ENCODE peak calls at places on chromosomes 7 and 10, in five cellular contexts. B is SK-N-SH, Q is K562, F is H1, N is HepG2. H is an unnamed sample.

GRCh38 chr7:134315679-134316538 is 821 bp downstream of the SLC35B4 start:
- DNase-seq in B (peak; percentile 27), Q (peak; percentile 22), F (no peak), N (no peak), H (no peak)

GRCh38 chr7:44733708-44734481 is 14.8 kb upstream of the ZMIZ2 start:
- DNase-seq in B (no peak), Q (no peak), F (no peak), N (no peak), H (no peak)

GRCh38 chr7:1378610-1379180 is 80.6 kb downstream of the MICALL2 start:
- DNase-seq in B (no peak), Q (no peak), F (no peak), N (no peak), H (no peak)

GRCh38 chr10:60031664-60032063 is 125.3 kb upstream of the CCDC6 start:
- DNase-seq in B (no peak), Q (no peak), F (no peak), N (no peak), H (peak; percentile 23)

GRCh38 chr10:20888620-20889337 is 8.3 kb downstream of the NEBL start:
- DNase-seq in B (peak; percentile 15), Q (no peak), F (no peak), N (no peak), H (no peak)

GRCh38 chr10:62735464-62736188 is 68.9 kb upstream of the ADO start:
- DNase-seq in B (no peak), Q (peak; percentile 29), F (no peak), N (no peak), H (peak; percentile 65)

GRCh38 chr10:71396084-71396713 is 521 bp upstream of the CDH23 start:
- DNase-seq in B (peak; percentile 90), Q (peak; percentile 63), F (peak; percentile 60), N (no peak), H (no peak)

GRCh38 chr10:76583711-76584161 is 1053.9 kb downstream of the KCNMA1 start:
- DNase-seq in B (no peak), Q (no peak), F (no peak), N (no peak), H (no peak)

GRCh38 chr10:112783653-112784426 is 166.2 kb upstream of the TCF7L2 start:
- DNase-seq in B (no peak), Q (no peak), F (no peak), N (no peak), H (no peak)

GRCh38 chr7:71868797-71869196 is 543.3 kb downstream of the CALN1 start:
- DNase-seq in B (no peak), Q (no peak), F (no peak), N (no peak), H (no peak)

GRCh38 chr7:34341331-34341730 is 316.7 kb upstream of the NPSR1 start:
- DNase-seq in B (no peak), Q (no peak), F (no peak), N (no peak), H (no peak)

GRCh38 chr10:4825868-4826787 is at the start of gene AKR1E2:
- DNase-seq in B (peak; percentile 95), Q (peak; percentile 87), F (peak; percentile 46), N (no peak), H (no peak)

GRCh38 chr10:97683556-97684357 is 3.3 kb downstream of the AVPI1 start:
- DNase-seq in B (peak; percentile 63), Q (no peak), F (no peak), N (no peak), H (no peak)

GRCh38 chr10:11587860-11588259 is 23.6 kb downstream of the USP6NL start:
- DNase-seq in B (no peak), Q (no peak), F (no peak), N (no peak), H (no peak)

GRCh38 chr7:100963386-100963785 is 6.0 kb upstream of the MUC12 start:
- DNase-seq in B (no peak), Q (no peak), F (no peak), N (no peak), H (no peak)

GRCh38 chr7:12987238-12987637 is 299.8 kb downstream of the ARL4A start:
- DNase-seq in B (no peak), Q (no peak), F (no peak), N (no peak), H (no peak)

DNA sequence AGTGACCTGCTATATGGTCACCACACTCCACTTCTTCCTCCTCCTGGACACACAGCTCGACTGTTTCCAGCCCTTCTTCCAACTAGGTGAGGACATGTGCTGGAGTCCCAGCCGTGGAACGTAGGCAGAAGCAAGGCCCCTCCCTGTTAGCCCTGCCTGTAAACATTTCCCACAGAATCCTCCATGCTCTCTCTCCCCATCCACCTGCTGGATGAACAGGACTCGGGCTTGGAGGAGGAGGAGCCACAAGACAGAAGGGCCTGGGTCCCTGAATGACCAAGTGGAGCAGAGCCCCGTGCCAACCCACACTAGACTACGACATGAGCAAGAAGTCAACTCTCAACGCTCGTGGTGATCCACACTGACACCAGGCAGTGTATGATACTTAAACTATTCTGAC is 9.9 kb downstream of the CNPY1 start:
- DNase-seq in B (no peak), Q (no peak), F (no peak), N (no peak), H (no peak)
- TF ChIP-seq CHD2 in B (no peak), Q (no peak), F (no peak), N (no peak), H (no peak)

GRCh38 chr10:88028654-88029053 is 165.2 kb downstream of the PTEN start:
- DNase-seq in B (peak; percentile 21), Q (no peak), F (no peak), N (peak; percentile 61), H (no peak)
- H2AFZ ChIP-seq in B (no peak overlapping the region), Q (no peak overlapping the region), F (no peak overlapping the region), N (no peak overlapping the region), H (peak overlapping the region; percentile 33)

GRCh38 chr10:29811751-29812427 is 177.1 kb upstream of the SVIL start:
- DNase-seq in B (peak; percentile 25), Q (no peak), F (no peak), N (no peak), H (no peak)
- TF ChIP-seq CHD2 in B (no peak), Q (no peak), F (no peak), N (no peak), H (no peak)

DNA sequence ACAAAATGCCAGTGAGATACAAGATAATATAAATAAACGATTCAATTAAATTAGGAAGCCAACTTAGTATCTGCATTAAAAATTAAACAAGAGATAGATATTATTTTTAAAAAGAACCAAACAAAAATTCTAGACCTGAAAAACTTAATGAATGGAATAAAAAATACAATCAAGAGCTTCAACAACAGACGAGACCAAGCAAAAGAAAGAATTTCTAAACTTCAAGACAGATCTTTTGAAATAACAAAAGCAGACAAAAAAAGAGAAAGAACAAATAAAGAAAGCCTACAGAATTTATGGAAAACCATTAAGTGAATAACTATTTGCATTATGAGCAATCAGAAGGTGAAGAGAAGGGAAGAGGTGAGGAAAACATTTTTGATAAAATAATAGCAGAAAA is 555.2 kb downstream of the GRID1 start:
- DNase-seq in B (no peak), Q (no peak), F (no peak), N (no peak), H (no peak)
- H2AFZ ChIP-seq in B (no peak overlapping the region), Q (no peak overlapping the region), F (no peak overlapping the region), N (no peak overlapping the region), H (no peak overlapping the region)

GRCh38 chr7:4791738-4792536 is 16.5 kb downstream of the AP5Z1 start:
- DNase-seq in B (peak; percentile 96), Q (peak; percentile 89), F (peak; percentile 83), N (peak; percentile 23), H (no peak)
- TF ChIP-seq CHD2 in B (no peak), Q (no peak), F (no peak), N (no peak), H (no peak)

GRCh38 chr7:131945313-131945831 is 388.9 kb upstream of the PODXL start:
- DNase-seq in B (peak; percentile 93), Q (peak; percentile 86), F (peak; percentile 46), N (peak; percentile 9), H (no peak)
- H2AFZ ChIP-seq in B (peak overlapping the region; percentile 20), Q (no peak overlapping the region), F (peak overlapping the region; percentile 99), N (no peak overlapping the region), H (no peak overlapping the region)

H was measured in GM12878.